ENCODE peak calls at places on chromosomes 3 and 15, in five cellular contexts. One of them, this sample, is unnamed.

GRCh38 chr3:148916132-148916531 is 51.0 kb downstream of the CPA3 start:
- DNase-seq in mammary epithelial cell: no peak
- DNase-seq in AG04450: no peak
- DNase-seq in heart right ventricle: no peak
- DNase-seq in PC-3: no peak
- DNase-seq in this sample: no peak

GRCh38 chr15:90982135-90982534 is 12.2 kb downstream of the PRC1 start:
- DNase-seq in mammary epithelial cell: peak
- DNase-seq in AG04450: no peak
- DNase-seq in heart right ventricle: no peak
- DNase-seq in PC-3: no peak
- DNase-seq in this sample: peak

GRCh38 chr15:82177291-82178010 is 85.1 kb downstream of the EFL1 start:
- DNase-seq in mammary epithelial cell: peak
- DNase-seq in AG04450: no peak
- DNase-seq in heart right ventricle: no peak
- DNase-seq in PC-3: peak
- DNase-seq in this sample: peak

GRCh38 chr15:40160021-40160420 is 848 bp upstream of the BUB1B start:
- DNase-seq in mammary epithelial cell: no peak
- DNase-seq in AG04450: no peak
- DNase-seq in heart right ventricle: no peak
- DNase-seq in PC-3: no peak
- DNase-seq in this sample: no peak

GRCh38 chr3:152779649-152780048 is 55.3 kb upstream of the P2RY1 start:
- DNase-seq in mammary epithelial cell: no peak
- DNase-seq in AG04450: no peak
- DNase-seq in heart right ventricle: no peak
- DNase-seq in PC-3: no peak
- DNase-seq in this sample: no peak

GRCh38 chr15:71106802-71107500 is 8.3 kb upstream of the THSD4 start:
- DNase-seq in mammary epithelial cell: peak
- DNase-seq in AG04450: no peak
- DNase-seq in heart right ventricle: no peak
- DNase-seq in PC-3: peak
- DNase-seq in this sample: peak

GRCh38 chr3:43794776-43795175 is 104.0 kb downstream of the ABHD5 start:
- DNase-seq in mammary epithelial cell: peak
- DNase-seq in AG04450: peak
- DNase-seq in heart right ventricle: no peak
- DNase-seq in PC-3: peak
- DNase-seq in this sample: peak

GRCh38 chr15:71051539-71051938 is 63.7 kb upstream of the THSD4 start:
- DNase-seq in mammary epithelial cell: no peak
- DNase-seq in AG04450: no peak
- DNase-seq in heart right ventricle: peak
- DNase-seq in PC-3: peak
- DNase-seq in this sample: peak

GRCh38 chr3:61897848-61898247 is 336.5 kb downstream of the PTPRG start:
- DNase-seq in mammary epithelial cell: no peak
- DNase-seq in AG04450: no peak
- DNase-seq in heart right ventricle: no peak
- DNase-seq in PC-3: no peak
- DNase-seq in this sample: no peak

GRCh38 chr3:44992555-44993470 is 16.8 kb downstream of the EXOSC7 start:
- DNase-seq in mammary epithelial cell: peak
- DNase-seq in AG04450: no peak
- DNase-seq in heart right ventricle: no peak
- DNase-seq in PC-3: peak
- DNase-seq in this sample: peak

GRCh38 chr3:127762787-127763105 is 59.6 kb downstream of the MGLL start:
- DNase-seq in mammary epithelial cell: no peak
- DNase-seq in AG04450: no peak
- DNase-seq in heart right ventricle: no peak
- DNase-seq in PC-3: no peak
- DNase-seq in this sample: no peak

GRCh38 chr3:127760361-127760760 is 62.0 kb downstream of the MGLL start:
- DNase-seq in mammary epithelial cell: no peak
- DNase-seq in AG04450: no peak
- DNase-seq in heart right ventricle: peak
- DNase-seq in PC-3: no peak
- DNase-seq in this sample: no peak

GRCh38 chr3:127762077-127762786 is 60.1 kb downstream of the MGLL start:
- DNase-seq in mammary epithelial cell: no peak
- DNase-seq in AG04450: no peak
- DNase-seq in heart right ventricle: peak
- DNase-seq in PC-3: no peak
- DNase-seq in this sample: no peak

GRCh38 chr3:127759826-127760225 is 62.5 kb downstream of the MGLL start:
- DNase-seq in mammary epithelial cell: no peak
- DNase-seq in AG04450: no peak
- DNase-seq in heart right ventricle: no peak
- DNase-seq in PC-3: no peak
- DNase-seq in this sample: no peak

GRCh38 chr3:127761101-127761802 is 61.1 kb downstream of the MGLL start:
- DNase-seq in mammary epithelial cell: no peak
- DNase-seq in AG04450: no peak
- DNase-seq in heart right ventricle: no peak
- DNase-seq in PC-3: no peak
- DNase-seq in this sample: no peak
- H3K4me3 ChIP-seq in mammary epithelial cell: no peak
- H3K4me3 ChIP-seq in AG04450: no peak
- H3K4me3 ChIP-seq in heart right ventricle: no peak
- H3K4me3 ChIP-seq in PC-3: no peak
- H3K4me3 ChIP-seq in this sample: no peak

GRCh38 chr3:158430448-158430847 is 140.5 kb upstream of the MLF1 start:
- DNase-seq in mammary epithelial cell: no peak
- DNase-seq in AG04450: no peak
- DNase-seq in heart right ventricle: no peak
- DNase-seq in PC-3: peak
- DNase-seq in this sample: peak

GRCh38 chr3:158430968-158431367 is 140.0 kb upstream of the MLF1 start:
- DNase-seq in mammary epithelial cell: no peak
- DNase-seq in AG04450: no peak
- DNase-seq in heart right ventricle: no peak
- DNase-seq in PC-3: no peak
- DNase-seq in this sample: no peak

GRCh38 chr3:158434412-158435038 is 136.5 kb upstream of the MLF1 start:
- DNase-seq in mammary epithelial cell: peak
- DNase-seq in AG04450: peak
- DNase-seq in heart right ventricle: peak
- DNase-seq in PC-3: peak
- DNase-seq in this sample: peak
- TF ChIP-seq CTCF in mammary epithelial cell: peak
- TF ChIP-seq CTCF in AG04450: peak
- TF ChIP-seq CTCF in heart right ventricle: peak
- TF ChIP-seq CTCF in PC-3: peak
- TF ChIP-seq CTCF in this sample: peak

DNA sequence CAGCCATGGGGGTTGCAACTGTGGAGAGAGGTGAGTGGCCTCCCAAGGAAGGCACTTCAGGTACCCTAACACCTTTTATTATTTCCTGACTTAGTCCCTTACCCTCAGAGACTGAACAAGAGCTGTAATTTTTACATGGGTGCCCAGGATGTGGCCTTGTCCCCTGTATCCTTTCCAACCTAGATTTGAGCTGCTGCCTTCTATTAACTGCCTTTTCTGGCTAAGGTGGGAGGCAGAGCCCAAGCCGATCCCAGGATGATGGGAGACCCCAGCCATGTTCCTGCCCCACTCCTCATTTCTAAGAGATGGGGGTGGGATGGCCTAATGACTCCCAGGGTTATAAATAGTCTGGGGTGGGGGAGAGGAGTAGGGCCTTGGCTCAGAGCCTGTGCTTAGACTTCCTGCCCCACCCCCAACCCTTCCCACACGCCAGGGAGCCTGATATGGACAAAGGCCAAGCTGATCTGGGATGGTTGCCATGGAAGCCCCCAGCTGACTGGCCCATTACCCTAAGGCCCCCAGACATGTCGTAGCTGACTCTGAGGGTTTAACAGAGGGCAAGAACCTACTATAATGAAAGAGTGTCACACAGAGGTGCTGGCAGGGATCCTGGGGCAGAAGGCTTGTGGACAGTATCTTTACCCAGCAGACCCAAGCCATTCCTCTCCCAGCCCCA is 1.9 kb downstream of the KLHDC8B start:
- DNase-seq in mammary epithelial cell: no peak
- DNase-seq in AG04450: no peak
- DNase-seq in heart right ventricle: peak
- DNase-seq in PC-3: no peak
- DNase-seq in this sample: no peak
- H3K4me3 ChIP-seq in mammary epithelial cell: no peak
- H3K4me3 ChIP-seq in AG04450: peak
- H3K4me3 ChIP-seq in heart right ventricle: peak
- H3K4me3 ChIP-seq in PC-3: no peak
- H3K4me3 ChIP-seq in this sample: peak

DNA sequence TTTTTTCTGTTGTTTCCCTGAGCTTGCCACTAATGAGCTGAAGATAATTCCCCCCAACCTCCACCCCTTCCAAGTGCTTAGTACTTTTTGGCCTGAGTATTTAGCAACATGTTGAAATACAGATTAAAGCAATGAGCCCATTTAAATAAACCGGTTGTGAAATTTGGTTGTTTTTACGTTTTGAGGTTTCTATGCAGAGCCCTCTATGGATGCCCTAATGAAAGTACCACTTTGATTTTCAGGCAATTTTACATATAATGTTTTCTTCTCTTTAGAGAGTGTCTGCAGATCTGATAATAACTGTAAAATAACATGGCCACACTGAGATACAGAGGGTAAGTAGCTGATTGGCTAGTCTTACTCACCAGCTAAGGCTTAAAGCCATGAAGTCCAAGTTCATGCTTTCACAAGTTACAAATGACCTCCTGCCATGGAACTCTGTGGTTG is 139.4 kb upstream of the SLC7A14 start:
- DNase-seq in mammary epithelial cell: no peak
- DNase-seq in AG04450: no peak
- DNase-seq in heart right ventricle: no peak
- DNase-seq in PC-3: no peak
- DNase-seq in this sample: no peak
- TF ChIP-seq CTCF in mammary epithelial cell: no peak
- TF ChIP-seq CTCF in AG04450: no peak
- TF ChIP-seq CTCF in heart right ventricle: no peak
- TF ChIP-seq CTCF in PC-3: no peak
- TF ChIP-seq CTCF in this sample: no peak

DNA sequence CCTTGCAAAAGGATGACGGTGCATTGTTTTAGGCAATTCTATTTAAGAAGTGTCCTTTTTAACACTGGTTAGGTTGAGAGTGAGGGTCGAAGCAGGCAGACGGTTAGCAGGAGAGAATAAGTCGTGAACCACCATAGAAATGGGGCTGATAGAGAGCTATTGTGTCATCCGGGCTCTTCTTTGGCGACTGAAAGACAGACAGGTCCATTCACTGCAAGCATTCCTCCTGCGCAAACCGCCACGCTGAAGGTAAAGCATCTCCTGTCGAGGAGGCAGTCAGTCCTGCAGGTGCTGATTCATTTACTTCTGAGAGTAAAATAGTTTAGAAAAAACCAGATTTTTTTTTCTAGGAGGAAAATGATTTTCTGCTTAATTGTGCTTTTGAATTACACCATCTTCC is 1002.8 kb upstream of the NR2F2 start:
- DNase-seq in mammary epithelial cell: no peak
- DNase-seq in AG04450: no peak
- DNase-seq in heart right ventricle: no peak
- DNase-seq in PC-3: no peak
- DNase-seq in this sample: no peak
- H3K4me3 ChIP-seq in mammary epithelial cell: no peak
- H3K4me3 ChIP-seq in AG04450: no peak
- H3K4me3 ChIP-seq in heart right ventricle: no peak
- H3K4me3 ChIP-seq in PC-3: no peak
- H3K4me3 ChIP-seq in this sample: no peak